ENCODE peak calls at places on chromosome 22, in ten cellular contexts. D is CD4-positive, CD25-positive, alpha-beta regulatory T cell; Y is keratinocyte; F is bronchial epithelial cell; A is cardiac muscle cell; G is kidney; U is left lung; S is aorta; I is tibial nerve; N is HepG2. L is an unnamed sample.

GRCh38 chr22:22408731-22409696 is 99.5 kb downstream of the ZNF280B start:
- DNase-seq in D (no peak), Y (no peak), F (peak; percentile 11), A (no peak), G (no peak), U (no peak), S (no peak), I (no peak), N (peak; percentile 45), L (no peak)

GRCh38 chr22:37508431-37508963 is 10.7 kb downstream of the CARD10 start:
- DNase-seq in D (no peak), Y (no peak), F (no peak), A (no peak), G (peak; percentile 75), U (no peak), S (no peak), I (no peak), N (no peak), L (no peak)

GRCh38 chr22:24186892-24187670 is 5.8 kb downstream of the SUSD2 start:
- DNase-seq in D (no peak), Y (no peak), F (no peak), A (no peak), G (peak; percentile 69), U (no peak), S (peak; percentile 46), I (no peak), N (no peak), L (peak; percentile 62)

GRCh38 chr22:39627208-39627607 is 56.7 kb downstream of the CACNA1I start:
- DNase-seq in D (no peak), Y (no peak), F (no peak), A (no peak), G (peak; percentile 64), U (peak; percentile 71), S (no peak), I (no peak), N (no peak), L (no peak)

GRCh38 chr22:27997538-27997937 is 78.5 kb upstream of the PITPNB start:
- DNase-seq in D (no peak), Y (no peak), F (no peak), A (no peak), G (peak; percentile 30), U (peak; percentile 29), S (no peak), I (no peak), N (no peak), L (peak; percentile 45)

GRCh38 chr22:26642465-26643367 is 14.7 kb upstream of the MIAT start:
- DNase-seq in D (peak; percentile 92), Y (no peak), F (no peak), A (no peak), G (no peak), U (no peak), S (peak; percentile 60), I (no peak), N (no peak), L (no peak)

GRCh38 chr22:40853961-40854360 is 2.5 kb downstream of the ST13 start:
- DNase-seq in D (no peak), Y (no peak), F (no peak), A (no peak), G (no peak), U (no peak), S (no peak), I (no peak), N (no peak), L (no peak)

GRCh38 chr22:43446037-43446803 is 34.4 kb downstream of the MPPED1 start:
- DNase-seq in D (no peak), Y (no peak), F (peak; percentile 52), A (no peak), G (no peak), U (no peak), S (no peak), I (no peak), N (no peak), L (no peak)

GRCh38 chr22:22015631-22016030 is 33.0 kb upstream of the TOP3B start:
- DNase-seq in D (no peak), Y (no peak), F (no peak), A (no peak), G (no peak), U (no peak), S (no peak), I (no peak), N (no peak), L (no peak)

GRCh38 chr22:48049116-48049515 is 1286.7 kb downstream of the TBC1D22A start:
- DNase-seq in D (no peak), Y (no peak), F (no peak), A (no peak), G (no peak), U (no peak), S (no peak), I (no peak), N (no peak), L (no peak)

DNA sequence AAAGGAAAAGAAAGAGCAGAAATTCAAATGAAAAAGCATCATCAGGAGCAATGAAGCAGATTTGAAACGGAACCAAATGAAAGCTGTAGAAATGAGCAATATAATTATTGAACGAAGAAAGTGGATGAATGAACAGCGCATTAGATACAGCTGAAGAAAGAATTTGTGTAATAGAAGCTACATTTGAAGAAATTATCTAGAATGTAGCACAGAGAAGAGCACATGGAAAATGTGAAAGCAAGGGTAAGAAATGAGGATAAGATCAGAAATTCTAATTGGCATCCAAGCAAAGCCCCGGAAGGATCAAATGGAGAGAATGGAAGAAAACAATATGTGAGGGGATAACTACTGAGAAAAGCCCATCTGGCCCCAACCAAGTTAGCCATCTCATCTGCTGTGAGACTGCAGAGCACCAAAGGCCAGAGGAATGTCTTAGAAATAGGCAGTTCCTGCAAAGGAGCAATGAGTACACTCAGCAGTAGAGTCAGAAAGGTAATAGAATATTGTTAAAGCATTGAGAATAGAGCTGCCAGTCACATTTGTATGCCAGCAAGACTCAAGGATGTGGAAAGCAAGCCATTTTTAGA is 51.9 kb downstream of the MED15 start:
- DNase-seq in D (no peak), Y (no peak), F (no peak), A (no peak), G (no peak), U (no peak), S (no peak), I (no peak), N (no peak), L (peak; percentile 9)
- H3K36me3 ChIP-seq in D (peaks cover 46% of the 10 kb centered on the region), Y (peaks cover 52% of the 10 kb centered on the region), F (peaks cover 32% of the 10 kb centered on the region), A (peaks cover 20% of the 10 kb centered on the region), G (peaks cover 13% of the 10 kb centered on the region), U (no peaks in the 10 kb centered on the region), S (no peaks in the 10 kb centered on the region), I (peaks cover 86% of the 10 kb centered on the region), N (peaks cover 29% of the 10 kb centered on the region), L (peaks cover 11% of the 10 kb centered on the region)

DNA sequence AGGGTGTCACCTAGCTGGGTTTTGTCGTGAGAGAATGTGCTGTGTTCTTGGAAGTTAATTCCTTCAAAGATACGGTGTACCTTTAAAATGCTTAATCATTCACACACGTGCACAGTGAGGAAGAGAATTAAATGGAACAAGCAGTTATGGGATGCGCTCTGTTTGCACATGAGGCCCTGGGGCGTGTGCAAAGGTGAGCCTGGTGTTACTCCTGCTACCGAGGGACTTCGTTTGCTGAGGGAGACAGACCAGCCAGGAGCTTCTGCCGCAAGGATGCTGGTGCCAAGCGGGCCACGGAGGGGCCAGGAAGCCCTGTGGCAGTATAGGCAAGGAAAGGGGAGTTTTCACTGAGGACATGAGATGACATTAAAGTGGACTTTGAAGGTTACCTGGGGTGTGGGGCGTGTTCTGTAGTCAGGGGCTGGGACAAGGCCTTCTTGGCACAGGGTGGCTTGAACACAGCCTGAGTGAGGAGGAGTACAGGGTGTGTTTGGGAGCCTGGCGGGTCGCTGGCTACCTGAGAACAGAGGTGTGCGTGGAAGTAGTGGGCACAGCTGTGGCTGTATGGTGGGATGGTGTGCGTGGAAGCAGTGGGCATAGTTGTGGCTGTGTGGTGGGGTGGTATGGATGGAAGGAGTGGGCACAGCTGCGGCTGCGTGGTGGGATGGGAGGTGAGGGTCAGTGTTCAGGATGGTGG is 13.5 kb downstream of the TBC1D22A start:
- DNase-seq in D (no peak), Y (no peak), F (no peak), A (no peak), G (peak; percentile 64), U (peak; percentile 62), S (no peak), I (no peak), N (peak; percentile 43), L (no peak)
- H3K4me3 ChIP-seq in D (peak overlapping the region; percentile 41), Y (peak overlapping the region; percentile 65), F (no peak overlapping the region), A (no peak overlapping the region), G (no peak overlapping the region), U (no peak overlapping the region), S (no peak overlapping the region), I (no peak overlapping the region), N (peak overlapping the region; percentile 58), L (no peak overlapping the region)

GRCh38 chr22:49922484-49922883 is 4.0 kb downstream of the CRELD2 start:
- DNase-seq in D (no peak), Y (no peak), F (peak; percentile 27), A (no peak), G (no peak), U (no peak), S (no peak), I (no peak), N (no peak), L (no peak)

GRCh38 chr22:49921508-49922278 is 3.3 kb downstream of the CRELD2 start:
- DNase-seq in D (no peak), Y (no peak), F (no peak), A (no peak), G (peak; percentile 81), U (no peak), S (no peak), I (no peak), N (no peak), L (no peak)

GRCh38 chr22:49922926-49923325 is 4.5 kb downstream of the CRELD2 start:
- DNase-seq in D (no peak), Y (no peak), F (no peak), A (no peak), G (no peak), U (peak; percentile 79), S (no peak), I (no peak), N (no peak), L (no peak)

GRCh38 chr22:49918911-49919881 is 762 bp downstream of the CRELD2 start:
- DNase-seq in D (no peak), Y (no peak), F (no peak), A (no peak), G (peak; percentile 73), U (no peak), S (no peak), I (no peak), N (no peak), L (no peak)

GRCh38 chr22:49920859-49921258 is 2.4 kb downstream of the CRELD2 start:
- DNase-seq in D (no peak), Y (no peak), F (no peak), A (no peak), G (no peak), U (no peak), S (no peak), I (no peak), N (no peak), L (no peak)
- H3K36me3 ChIP-seq in D (peaks cover 3% of the 10 kb centered on the region), Y (peaks cover 13% of the 10 kb centered on the region), F (peaks cover 9% of the 10 kb centered on the region), A (no peaks in the 10 kb centered on the region), G (no peaks in the 10 kb centered on the region), U (no peaks in the 10 kb centered on the region), S (no peaks in the 10 kb centered on the region), I (peaks cover 59% of the 10 kb centered on the region), N (no peaks in the 10 kb centered on the region), L (no peaks in the 10 kb centered on the region)

DNA sequence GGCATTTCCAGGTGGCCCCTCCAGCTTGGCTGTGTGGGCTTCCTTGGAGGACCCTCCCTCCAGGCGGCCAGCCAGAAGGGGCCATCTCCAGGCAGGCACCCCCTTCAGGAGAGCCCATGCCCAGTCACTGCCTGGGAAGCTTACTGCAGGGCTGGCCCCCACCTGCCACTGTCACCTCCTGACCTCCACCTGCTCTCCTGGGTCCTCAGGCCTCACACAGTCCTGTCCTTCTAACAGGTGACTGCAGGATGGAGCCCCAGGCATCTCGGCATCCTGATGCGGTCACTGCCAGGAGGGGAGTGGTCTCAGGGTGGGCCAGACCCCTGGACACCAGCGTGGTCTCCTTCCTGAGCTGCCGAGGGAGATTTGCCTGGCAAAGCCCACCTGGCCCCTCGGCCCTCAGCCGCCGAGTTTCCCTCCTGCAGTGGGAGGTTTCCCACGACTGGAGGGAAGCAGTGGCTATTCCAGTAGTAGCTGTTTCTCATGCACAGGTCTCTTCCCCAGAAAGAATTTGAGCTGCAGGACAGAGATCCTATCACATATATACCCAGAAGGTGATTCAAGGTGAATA is 13.0 kb downstream of the TBX1 start:
- DNase-seq in D (no peak), Y (no peak), F (no peak), A (no peak), G (peak; percentile 55), U (peak; percentile 48), S (peak; percentile 43), I (no peak), N (no peak), L (no peak)
- H3K4me3 ChIP-seq in D (no peak overlapping the region), Y (no peak overlapping the region), F (no peak overlapping the region), A (no peak overlapping the region), G (no peak overlapping the region), U (no peak overlapping the region), S (no peak overlapping the region), I (no peak overlapping the region), N (no peak overlapping the region), L (no peak overlapping the region)

L was measured in sigmoid colon.